ENCODE peak calls at places on chromosomes 5 and 9, in eight cellular contexts. J is esophagus squamous epithelium, F is A549, I is sigmoid colon, M is stomach, G is ovary, Y is uterus, O is IMR-90. B is an unnamed sample.

GRCh38 chr9:81822967-81823366 is 105.3 kb upstream of the SPATA31D4 start:
- DNase-seq in J (no peak), F (no peak), I (no peak), M (no peak), G (no peak), Y (no peak), O (no peak), B (no peak)

GRCh38 chr5:96065577-96066385 is 104.1 kb upstream of the ELL2 start:
- DNase-seq in J (no peak), F (no peak), I (no peak), M (no peak), G (no peak), Y (no peak), O (no peak), B (no peak)

GRCh38 chr9:4114569-4115505 is 185.0 kb downstream of the GLIS3 start:
- DNase-seq in J (no peak), F (peak; percentile 35), I (no peak), M (no peak), G (no peak), Y (no peak), O (peak; percentile 86), B (no peak)

GRCh38 chr9:7320139-7320538 is 479.4 kb downstream of the DMAC1 start:
- DNase-seq in J (no peak), F (peak; percentile 92), I (no peak), M (no peak), G (no peak), Y (peak; percentile 50), O (peak; percentile 99), B (no peak)

GRCh38 chr9:76926324-76926731 is 20.4 kb upstream of the PRUNE2 start:
- DNase-seq in J (no peak), F (no peak), I (no peak), M (no peak), G (no peak), Y (no peak), O (peak; percentile 88), B (no peak)

GRCh38 chr9:90307177-90307833 is 335.3 kb downstream of the DIRAS2 start:
- DNase-seq in J (no peak), F (no peak), I (no peak), M (no peak), G (peak; percentile 35), Y (no peak), O (no peak), B (no peak)

GRCh38 chr5:36944607-36945225 is 68.1 kb downstream of the NIPBL start:
- DNase-seq in J (no peak), F (peak; percentile 74), I (no peak), M (no peak), G (no peak), Y (no peak), O (peak; percentile 76), B (no peak)

GRCh38 chr5:37088041-37088440 is 161.1 kb downstream of the CPLANE1 start:
- DNase-seq in J (no peak), F (no peak), I (no peak), M (no peak), G (no peak), Y (no peak), O (no peak), B (no peak)

GRCh38 chr9:104831681-104832080 is 67.8 kb downstream of the NIPSNAP3B start:
- DNase-seq in J (no peak), F (peak; percentile 4), I (no peak), M (no peak), G (no peak), Y (no peak), O (peak; percentile 79), B (no peak)

GRCh38 chr9:118992813-118993747 is 376.2 kb downstream of the BRINP1 start:
- DNase-seq in J (no peak), F (no peak), I (no peak), M (no peak), G (no peak), Y (no peak), O (no peak), B (no peak)

GRCh38 chr9:105157178-105157583 is 87.3 kb upstream of the SLC44A1 start:
- DNase-seq in J (no peak), F (peak; percentile 78), I (peak; percentile 95), M (peak; percentile 40), G (peak; percentile 53), Y (peak; percentile 50), O (peak; percentile 77), B (peak; percentile 30)

GRCh38 chr5:82104872-82105271 is 133.0 kb downstream of the ATG10 start:
- DNase-seq in J (no peak), F (no peak), I (no peak), M (no peak), G (no peak), Y (no peak), O (no peak), B (no peak)

GRCh38 chr9:20623021-20623747 is 885 bp upstream of the MLLT3 start:
- DNase-seq in J (no peak), F (no peak), I (peak; percentile 70), M (peak; percentile 46), G (peak; percentile 57), Y (no peak), O (peak; percentile 0), B (peak; percentile 14)

GRCh38 chr9:122394265-122395242 is 23.7 kb downstream of the PTGS1 start:
- DNase-seq in J (no peak), F (no peak), I (peak; percentile 91), M (no peak), G (no peak), Y (peak; percentile 49), O (peak; percentile 95), B (peak; percentile 39)

GRCh38 chr9:121620777-121621437 is 30.5 kb upstream of the DAB2IP start:
- DNase-seq in J (no peak), F (peak; percentile 56), I (no peak), M (no peak), G (no peak), Y (no peak), O (no peak), B (no peak)

DNA sequence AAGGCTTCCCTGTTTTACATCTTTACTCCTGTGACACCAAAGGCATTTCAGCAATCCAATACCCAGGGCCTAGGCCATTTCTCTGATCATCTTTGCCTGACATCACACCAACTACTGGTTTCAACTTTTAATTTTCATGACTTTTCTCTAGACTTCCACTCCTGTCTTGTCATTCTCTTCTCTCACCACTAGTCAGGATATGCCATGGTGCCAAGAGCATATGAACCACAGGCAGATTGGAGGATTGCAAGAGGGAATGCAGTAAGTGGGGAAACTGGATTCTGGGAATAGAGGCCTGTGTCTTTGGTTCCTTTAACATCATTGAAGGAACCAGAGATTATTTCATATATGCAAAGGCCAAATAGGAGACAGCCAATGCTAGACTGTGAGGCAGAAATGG is 69.3 kb downstream of the ANKRD31 start:
- DNase-seq in J (no peak), F (peak; percentile 33), I (no peak), M (no peak), G (no peak), Y (no peak), O (no peak), B (no peak)
- TF ChIP-seq CTCF in J (peak; percentile 33), F (no peak), I (no peak), M (peak; percentile 7), G (no peak), Y (no peak), O (peak; percentile 1), B (no peak)

DNA sequence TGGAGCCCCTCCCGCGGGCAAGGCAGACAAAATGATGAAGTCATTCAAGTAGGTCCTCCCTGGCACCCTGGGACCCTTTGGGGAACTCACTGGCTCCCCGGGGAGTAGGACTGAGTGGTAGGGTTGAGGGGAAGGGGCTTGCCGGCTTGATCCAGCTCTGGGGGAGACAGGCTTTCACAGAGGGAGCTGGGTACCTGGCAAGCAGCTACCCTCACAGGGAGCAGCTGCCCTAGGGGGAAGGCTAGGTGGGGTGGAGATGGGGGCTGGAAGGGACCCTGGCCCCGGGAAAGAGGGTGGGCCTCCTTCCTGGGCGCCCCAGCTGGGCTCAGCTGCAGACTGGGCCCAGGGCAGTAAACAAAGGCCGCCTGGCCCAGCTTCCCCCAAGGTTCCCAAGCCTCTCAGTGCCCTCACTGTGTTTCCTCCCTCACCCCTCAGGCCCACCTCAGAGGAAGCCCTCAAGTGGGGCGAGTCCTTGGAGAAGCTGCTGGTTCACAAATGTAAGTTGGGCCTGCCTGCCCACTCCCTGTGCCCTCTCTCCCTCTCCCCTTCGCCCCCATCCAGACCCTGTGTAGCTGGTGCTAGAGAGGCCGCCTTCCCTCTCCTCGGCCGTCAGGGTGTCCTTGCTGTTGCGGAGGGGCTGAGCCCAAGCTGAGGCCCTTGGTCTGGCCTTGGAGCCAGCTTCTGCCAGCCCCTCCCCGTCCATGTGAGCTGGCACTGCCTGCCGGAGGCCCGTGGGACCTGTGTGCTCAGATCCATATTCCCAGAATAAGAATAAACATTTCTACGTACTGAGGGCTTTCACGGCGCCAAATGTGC is 131.2 kb downstream of the RGS3 start:
- DNase-seq in J (no peak), F (no peak), I (peak; percentile 72), M (peak; percentile 56), G (peak; percentile 39), Y (no peak), O (no peak), B (no peak)
- TF ChIP-seq POLR2A in J (no peak), F (no peak), I (no peak), M (no peak), G (no peak), Y (no peak), O (no peak), B (no peak)

DNA sequence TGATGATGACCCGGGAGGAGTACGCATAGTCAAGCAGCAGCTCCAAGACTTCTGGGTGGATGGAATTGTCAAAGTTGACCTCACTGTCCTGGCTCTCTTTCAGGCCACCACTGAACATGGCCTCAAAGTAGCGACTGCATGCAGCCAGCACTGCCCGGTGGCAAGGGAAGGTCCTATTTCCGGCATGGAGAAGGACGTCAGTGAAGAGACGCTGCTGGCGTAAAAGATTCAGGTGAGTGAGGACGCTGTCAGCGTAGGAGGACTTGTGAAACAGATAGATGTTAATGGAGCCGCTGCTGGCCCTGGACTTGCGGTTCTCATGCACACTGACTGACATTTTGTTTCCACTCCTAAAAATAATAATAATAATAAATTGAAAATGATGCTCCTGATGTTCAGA is 4.4 kb downstream of the ENC1 start:
- DNase-seq in J (no peak), F (no peak), I (no peak), M (no peak), G (no peak), Y (no peak), O (no peak), B (no peak)
- H3K4me3 ChIP-seq in J (no peak overlapping the region), F (no peak overlapping the region), I (no peak overlapping the region), M (no peak overlapping the region), G (no peak overlapping the region), Y (no peak overlapping the region), O (no peak overlapping the region), B (no peak overlapping the region)

GRCh38 chr5:40688127-40688756 is 8.5 kb downstream of the PTGER4 start:
- DNase-seq in J (peak; percentile 12), F (peak; percentile 88), I (peak; percentile 91), M (peak; percentile 87), G (peak; percentile 79), Y (peak; percentile 83), O (peak; percentile 89), B (peak; percentile 69)
- TF ChIP-seq CTCF in J (peak; percentile 90), F (peak; percentile 93), I (peak; percentile 70), M (peak; percentile 79), G (peak; percentile 66), Y (peak; percentile 77), O (peak; percentile 91), B (peak; percentile 73)

B was measured in tibial nerve.